ENCODE peak calls at places on chromosomes 13 and 19, in eight cellular contexts. F is Panc1, J is testis, I is AG04450, X is foreskin fibroblast, A is left lung, H is osteocyte, Q is WTC11. Z is an unnamed sample.

GRCh38 chr13:113398963-113399754 is 35.2 kb upstream of the GRTP1 start:
- DNase-seq in Q (peak; percentile 26), F (no peak), I (no peak), J (no peak), X (no peak), H (no peak), A (peak; percentile 77), Z (no peak)

GRCh38 chr13:84446972-84447700 is 564.9 kb upstream of the SLITRK1 start:
- DNase-seq in I (no peak), X (peak; percentile 72), F (no peak), Q (no peak), A (no peak), H (peak; percentile 92), J (no peak), Z (no peak)

GRCh38 chr13:79307866-79308298 is 98.2 kb downstream of the RBM26 start:
- DNase-seq in I (peak; percentile 11), H (no peak), X (peak; percentile 24), A (peak; percentile 45), J (peak; percentile 21), F (no peak), Q (no peak), Z (no peak)

GRCh38 chr13:21987793-21988192 is 316.9 kb downstream of the FGF9 start:
- DNase-seq in Q (no peak), J (no peak), I (no peak), A (no peak), F (no peak), H (peak; percentile 7), X (no peak), Z (no peak)

GRCh38 chr13:30113983-30114491 is 193.3 kb downstream of the KATNAL1 start:
- DNase-seq in H (no peak), I (no peak), X (no peak), A (no peak), Q (no peak), J (peak; percentile 38), F (no peak), Z (no peak)

GRCh38 chr13:42174344-42175162 is 97.4 kb upstream of the AKAP11 start:
- DNase-seq in A (no peak), F (no peak), Q (no peak), J (no peak), H (no peak), I (peak; percentile 21), X (no peak), Z (no peak)

GRCh38 chr19:17889609-17890214 is 18.0 kb downstream of the SLC5A5 start:
- DNase-seq in F (no peak), A (no peak), H (no peak), I (no peak), J (peak; percentile 68), Q (peak; percentile 80), X (peak; percentile 31), Z (no peak)

GRCh38 chr13:99218969-99219368 is 18.3 kb downstream of the UBAC2 start:
- DNase-seq in X (no peak), A (no peak), Q (no peak), F (no peak), H (no peak), J (no peak), I (no peak), Z (no peak)

GRCh38 chr13:43391021-43391420 is 367.6 kb downstream of the DNAJC15 start:
- DNase-seq in H (no peak), A (no peak), F (no peak), I (no peak), J (no peak), Q (no peak), X (no peak), Z (no peak)

GRCh38 chr13:45615501-45616101 is at the start of gene ERICH6B:
- DNase-seq in X (peak; percentile 23), J (peak; percentile 91), A (peak; percentile 78), F (no peak), I (no peak), Q (peak; percentile 76), H (no peak), Z (no peak)

GRCh38 chr13:30191491-30192100 is 115.8 kb downstream of the KATNAL1 start:
- DNase-seq in I (no peak), J (no peak), A (no peak), Q (no peak), X (peak; percentile 37), F (no peak), H (no peak), Z (no peak)

GRCh38 chr19:2455481-2456300 is 1.1 kb downstream of the LMNB2 start:
- DNase-seq in J (peak; percentile 31), Q (peak; percentile 28), H (peak; percentile 85), X (no peak), A (peak; percentile 88), F (no peak), I (no peak), Z (no peak)

GRCh38 chr19:10114651-10115391 is 3.3 kb downstream of the P2RY11 start:
- DNase-seq in A (peak; percentile 75), H (no peak), F (no peak), X (no peak), I (no peak), J (no peak), Q (no peak), Z (no peak)

GRCh38 chr13:48818495-48818961 is 157.2 kb upstream of the FNDC3A start:
- DNase-seq in X (peak; percentile 89), H (no peak), F (peak; percentile 38), Q (no peak), A (no peak), I (peak; percentile 90), J (no peak), Z (peak; percentile 92)

GRCh38 chr13:56700324-56700723 is 440.4 kb upstream of the PRR20A start:
- DNase-seq in X (no peak), A (no peak), H (no peak), J (no peak), I (no peak), Q (no peak), F (no peak), Z (no peak)

GRCh38 chr13:80033286-80033685 is 307.6 kb downstream of the SPRY2 start:
- DNase-seq in F (no peak), Q (no peak), H (no peak), J (no peak), X (no peak), A (no peak), I (no peak), Z (no peak)

GRCh38 chr13:96781141-96781540 is 213.1 kb downstream of the OXGR1 start:
- DNase-seq in X (peak; percentile 54), F (no peak), H (no peak), J (peak; percentile 26), A (no peak), I (no peak), Q (no peak), Z (no peak)

GRCh38 chr13:29849071-29849541 is 1.3 kb downstream of the UBL3 start:
- DNase-seq in J (peak; percentile 44), I (no peak), Q (no peak), H (no peak), X (no peak), F (no peak), A (no peak), Z (no peak)

GRCh38 chr13:110372676-110373075 is 65.6 kb downstream of the COL4A2 start:
- DNase-seq in Q (no peak), J (no peak), I (no peak), F (no peak), X (no peak), A (no peak), H (no peak), Z (no peak)

GRCh38 chr13:45492538-45492937 is 27.8 kb downstream of the COG3 start:
- DNase-seq in A (no peak), Q (no peak), J (no peak), X (peak; percentile 32), I (no peak), F (no peak), H (no peak), Z (no peak)

GRCh38 chr19:16185925-16186234 is 670 bp downstream of the FAM32A start:
- DNase-seq in J (no peak), X (peak; percentile 28), H (no peak), I (no peak), Q (no peak), F (no peak), A (no peak), Z (no peak)

GRCh38 chr13:61954092-61954491 is 538.4 kb upstream of the PCDH20 start:
- DNase-seq in J (no peak), Q (no peak), H (no peak), A (no peak), F (peak; percentile 12), I (no peak), X (no peak), Z (no peak)

GRCh38 chr19:18696023-18696422 is 12.5 kb downstream of the CRTC1 start:
- DNase-seq in A (no peak), I (no peak), X (no peak), J (no peak), Q (no peak), H (no peak), F (no peak), Z (no peak)

GRCh38 chr13:38863536-38863935 is 127.1 kb downstream of the STOML3 start:
- DNase-seq in H (no peak), I (no peak), J (no peak), F (no peak), Q (no peak), A (no peak), X (no peak), Z (no peak)
- TF ChIP-seq CTCF in H (no peak), I (no peak), J (no peak), F (no peak), Q (no peak), A (no peak), X (no peak), Z (no peak)

GRCh38 chr19:35587326-35587725 is 1.4 kb downstream of the PMIS2 start:
- DNase-seq in J (no peak), F (no peak), I (no peak), Q (no peak), H (no peak), X (no peak), A (no peak), Z (no peak)
- TF ChIP-seq CTCF in J (no peak), F (no peak), I (no peak), Q (no peak), H (no peak), X (no peak), A (no peak), Z (no peak)

GRCh38 chr19:7394728-7395359 is 46.1 kb downstream of the ARHGEF18 start:
- DNase-seq in X (peak; percentile 85), Q (peak; percentile 91), J (peak; percentile 88), F (no peak), A (peak; percentile 98), I (peak; percentile 78), H (peak; percentile 98), Z (no peak)
- TF ChIP-seq CTCF in X (no peak), Q (no peak), J (no peak), F (no peak), A (no peak), I (no peak), H (no peak), Z (no peak)

DNA sequence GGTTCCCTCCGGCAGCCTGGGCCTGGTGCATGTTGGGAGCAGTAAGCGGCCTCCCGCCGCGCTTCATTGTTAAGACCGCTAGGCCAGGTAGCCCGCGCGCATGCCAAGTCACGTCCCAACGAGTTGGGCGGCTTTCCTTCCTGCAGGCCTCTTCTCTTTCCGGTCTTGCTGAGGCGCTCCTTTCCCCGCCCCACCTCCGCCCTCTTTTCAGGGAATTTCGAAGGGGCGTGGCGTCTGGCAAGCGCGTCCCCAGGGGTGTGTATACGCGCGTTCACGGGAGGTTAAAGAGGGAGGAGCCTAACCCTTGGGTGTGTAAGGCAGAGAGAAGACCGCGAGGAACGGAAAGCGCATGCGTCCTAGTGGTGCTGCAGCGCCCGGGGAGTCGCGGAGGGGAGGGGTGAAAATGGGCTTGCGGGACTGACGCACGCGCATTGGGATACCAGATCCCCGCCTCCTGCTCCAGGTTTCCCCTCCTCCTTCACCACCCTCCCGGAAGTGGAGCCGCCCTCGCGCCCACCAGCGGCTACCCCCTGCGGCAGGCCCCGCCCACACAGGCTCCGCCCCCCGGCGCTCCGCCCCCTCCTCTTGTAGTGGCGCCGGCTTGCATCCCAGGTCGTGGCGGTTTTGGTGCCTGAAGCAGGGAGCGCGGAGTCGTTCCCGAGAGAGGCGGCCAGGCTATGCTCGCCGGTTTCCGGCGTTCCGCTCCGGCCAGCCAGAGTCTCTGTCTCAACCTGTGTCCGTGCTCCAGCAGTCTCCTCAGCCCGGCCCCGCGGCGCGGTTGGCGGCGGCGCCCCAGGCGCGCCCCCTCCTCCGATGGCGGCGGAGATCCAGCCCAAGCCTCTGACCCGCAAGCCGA is at the start of gene WDFY2:
- DNase-seq in H (peak; percentile 100), X (peak; percentile 100), Q (peak; percentile 99), J (peak; percentile 100), I (peak; percentile 100), F (peak; percentile 96), A (peak; percentile 100), Z (peak; percentile 97)
- TF ChIP-seq CTCF in H (no peak), X (no peak), Q (no peak), J (peak; percentile 25), I (no peak), F (no peak), A (peak; percentile 46), Z (no peak)

Z was measured in epithelial cell of proximal tubule.